ENCODE peak calls at places on chromosomes 6 and 20, in nine cellular contexts. One of them, this sample, is unnamed.
A peak's percentile ranks its signal among the peaks of the same experiment; 100 is the strongest.

GRCh38 chr6:91713911-91714310 is 1127.0 kb upstream of the MAP3K7 start:
- DNase-seq in endothelial cell: no peak
- DNase-seq in body of pancreas: no peak
- DNase-seq in lung microvascular endothelial cell: no peak
- DNase-seq in activated T-cell treated with anti-CD3 and anti-CD28 coated beads, Interleukin-2, amount 50 U/mL, for 4 hours: no peak
- DNase-seq in NCI-H460: no peak
- DNase-seq in NCI-H1417: no peak
- DNase-seq in hypothalamus: no peak
- DNase-seq in cardiac fibroblast: no peak
- DNase-seq in this sample: no peak

GRCh38 chr6:140590641-140591040 is 1216.2 kb upstream of the CITED2 start:
- DNase-seq in endothelial cell: no peak
- DNase-seq in body of pancreas: no peak
- DNase-seq in lung microvascular endothelial cell: no peak
- DNase-seq in activated T-cell treated with anti-CD3 and anti-CD28 coated beads, Interleukin-2, amount 50 U/mL, for 4 hours: no peak
- DNase-seq in NCI-H460: no peak
- DNase-seq in NCI-H1417: no peak
- DNase-seq in hypothalamus: no peak
- DNase-seq in cardiac fibroblast: no peak
- DNase-seq in this sample: no peak

GRCh38 chr20:22623211-22623610 is 38.8 kb upstream of the FOXA2 start:
- DNase-seq in endothelial cell: no peak
- DNase-seq in body of pancreas: peak; percentile 23
- DNase-seq in lung microvascular endothelial cell: no peak
- DNase-seq in activated T-cell treated with anti-CD3 and anti-CD28 coated beads, Interleukin-2, amount 50 U/mL, for 4 hours: no peak
- DNase-seq in NCI-H460: no peak
- DNase-seq in NCI-H1417: no peak
- DNase-seq in hypothalamus: no peak
- DNase-seq in cardiac fibroblast: no peak
- DNase-seq in this sample: peak; percentile 20

GRCh38 chr6:111618407-111618806 is 12.7 kb upstream of the TRAF3IP2 start:
- DNase-seq in endothelial cell: no peak
- DNase-seq in body of pancreas: no peak
- DNase-seq in lung microvascular endothelial cell: no peak
- DNase-seq in activated T-cell treated with anti-CD3 and anti-CD28 coated beads, Interleukin-2, amount 50 U/mL, for 4 hours: no peak
- DNase-seq in NCI-H460: no peak
- DNase-seq in NCI-H1417: no peak
- DNase-seq in hypothalamus: no peak
- DNase-seq in cardiac fibroblast: no peak
- DNase-seq in this sample: no peak

GRCh38 chr6:149335924-149336323 is 18.4 kb downstream of the TAB2 start:
- DNase-seq in endothelial cell: no peak
- DNase-seq in body of pancreas: no peak
- DNase-seq in lung microvascular endothelial cell: peak; percentile 76
- DNase-seq in activated T-cell treated with anti-CD3 and anti-CD28 coated beads, Interleukin-2, amount 50 U/mL, for 4 hours: peak; percentile 27
- DNase-seq in NCI-H460: no peak
- DNase-seq in NCI-H1417: no peak
- DNase-seq in hypothalamus: no peak
- DNase-seq in cardiac fibroblast: peak; percentile 50
- DNase-seq in this sample: no peak

GRCh38 chr20:25299801-25300200 is 51.9 kb downstream of the PYGB start:
- DNase-seq in endothelial cell: no peak
- DNase-seq in body of pancreas: no peak
- DNase-seq in lung microvascular endothelial cell: no peak
- DNase-seq in activated T-cell treated with anti-CD3 and anti-CD28 coated beads, Interleukin-2, amount 50 U/mL, for 4 hours: no peak
- DNase-seq in NCI-H460: no peak
- DNase-seq in NCI-H1417: no peak
- DNase-seq in hypothalamus: no peak
- DNase-seq in cardiac fibroblast: no peak
- DNase-seq in this sample: no peak

GRCh38 chr6:84422380-84422968 is 195.0 kb upstream of the CEP162 start:
- DNase-seq in endothelial cell: peak; percentile 91
- DNase-seq in body of pancreas: peak; percentile 14
- DNase-seq in lung microvascular endothelial cell: peak; percentile 71
- DNase-seq in activated T-cell treated with anti-CD3 and anti-CD28 coated beads, Interleukin-2, amount 50 U/mL, for 4 hours: no peak
- DNase-seq in NCI-H460: peak; percentile 26
- DNase-seq in NCI-H1417: no peak
- DNase-seq in hypothalamus: no peak
- DNase-seq in cardiac fibroblast: peak; percentile 85
- DNase-seq in this sample: peak; percentile 45

GRCh38 chr6:113901482-113901881 is 44.3 kb downstream of the MARCKS start:
- DNase-seq in endothelial cell: no peak
- DNase-seq in body of pancreas: no peak
- DNase-seq in lung microvascular endothelial cell: peak; percentile 20
- DNase-seq in activated T-cell treated with anti-CD3 and anti-CD28 coated beads, Interleukin-2, amount 50 U/mL, for 4 hours: no peak
- DNase-seq in NCI-H460: no peak
- DNase-seq in NCI-H1417: no peak
- DNase-seq in hypothalamus: no peak
- DNase-seq in cardiac fibroblast: peak; percentile 32
- DNase-seq in this sample: no peak

GRCh38 chr6:160043784-160044183 is 74.9 kb downstream of the IGF2R start:
- DNase-seq in endothelial cell: no peak
- DNase-seq in body of pancreas: no peak
- DNase-seq in lung microvascular endothelial cell: no peak
- DNase-seq in activated T-cell treated with anti-CD3 and anti-CD28 coated beads, Interleukin-2, amount 50 U/mL, for 4 hours: no peak
- DNase-seq in NCI-H460: no peak
- DNase-seq in NCI-H1417: no peak
- DNase-seq in hypothalamus: no peak
- DNase-seq in cardiac fibroblast: no peak
- DNase-seq in this sample: no peak

GRCh38 chr20:18537651-18538050 is 29.6 kb upstream of the SMIM26 start:
- DNase-seq in endothelial cell: no peak
- DNase-seq in body of pancreas: no peak
- DNase-seq in lung microvascular endothelial cell: no peak
- DNase-seq in activated T-cell treated with anti-CD3 and anti-CD28 coated beads, Interleukin-2, amount 50 U/mL, for 4 hours: no peak
- DNase-seq in NCI-H460: no peak
- DNase-seq in NCI-H1417: no peak
- DNase-seq in hypothalamus: no peak
- DNase-seq in cardiac fibroblast: no peak
- DNase-seq in this sample: no peak

GRCh38 chr6:16659471-16660156 is 101.6 kb downstream of the ATXN1 start:
- DNase-seq in endothelial cell: no peak
- DNase-seq in body of pancreas: no peak
- DNase-seq in lung microvascular endothelial cell: peak; percentile 43
- DNase-seq in activated T-cell treated with anti-CD3 and anti-CD28 coated beads, Interleukin-2, amount 50 U/mL, for 4 hours: no peak
- DNase-seq in NCI-H460: no peak
- DNase-seq in NCI-H1417: no peak
- DNase-seq in hypothalamus: no peak
- DNase-seq in cardiac fibroblast: no peak
- DNase-seq in this sample: no peak

GRCh38 chr6:144321839-144322591 is 36.9 kb downstream of the UTRN start:
- DNase-seq in endothelial cell: no peak
- DNase-seq in body of pancreas: no peak
- DNase-seq in lung microvascular endothelial cell: no peak
- DNase-seq in activated T-cell treated with anti-CD3 and anti-CD28 coated beads, Interleukin-2, amount 50 U/mL, for 4 hours: no peak
- DNase-seq in NCI-H460: no peak
- DNase-seq in NCI-H1417: no peak
- DNase-seq in hypothalamus: no peak
- DNase-seq in cardiac fibroblast: no peak
- DNase-seq in this sample: no peak

GRCh38 chr6:47288245-47289090 is 21.2 kb downstream of the TNFRSF21 start:
- DNase-seq in endothelial cell: no peak
- DNase-seq in body of pancreas: no peak
- DNase-seq in lung microvascular endothelial cell: no peak
- DNase-seq in activated T-cell treated with anti-CD3 and anti-CD28 coated beads, Interleukin-2, amount 50 U/mL, for 4 hours: no peak
- DNase-seq in NCI-H460: no peak
- DNase-seq in NCI-H1417: peak; percentile 27
- DNase-seq in hypothalamus: no peak
- DNase-seq in cardiac fibroblast: no peak
- DNase-seq in this sample: no peak

GRCh38 chr20:58659841-58660240 is 8.8 kb downstream of the STX16 start:
- DNase-seq in endothelial cell: no peak
- DNase-seq in body of pancreas: no peak
- DNase-seq in lung microvascular endothelial cell: peak; percentile 24
- DNase-seq in activated T-cell treated with anti-CD3 and anti-CD28 coated beads, Interleukin-2, amount 50 U/mL, for 4 hours: no peak
- DNase-seq in NCI-H460: no peak
- DNase-seq in NCI-H1417: peak; percentile 28
- DNase-seq in hypothalamus: no peak
- DNase-seq in cardiac fibroblast: no peak
- DNase-seq in this sample: no peak

GRCh38 chr20:37539956-37540455 is 12.3 kb upstream of the BLCAP start:
- DNase-seq in endothelial cell: no peak
- DNase-seq in body of pancreas: no peak
- DNase-seq in lung microvascular endothelial cell: no peak
- DNase-seq in activated T-cell treated with anti-CD3 and anti-CD28 coated beads, Interleukin-2, amount 50 U/mL, for 4 hours: no peak
- DNase-seq in NCI-H460: no peak
- DNase-seq in NCI-H1417: no peak
- DNase-seq in hypothalamus: no peak
- DNase-seq in cardiac fibroblast: no peak
- DNase-seq in this sample: no peak

GRCh38 chr6:135851442-135852271 is at the start of gene PDE7B:
- DNase-seq in endothelial cell: peak; percentile 58
- DNase-seq in body of pancreas: peak; percentile 74
- DNase-seq in lung microvascular endothelial cell: peak; percentile 89
- DNase-seq in activated T-cell treated with anti-CD3 and anti-CD28 coated beads, Interleukin-2, amount 50 U/mL, for 4 hours: peak; percentile 7
- DNase-seq in NCI-H460: peak; percentile 92
- DNase-seq in NCI-H1417: no peak
- DNase-seq in hypothalamus: peak; percentile 50
- DNase-seq in cardiac fibroblast: peak; percentile 99
- DNase-seq in this sample: peak; percentile 19

GRCh38 chr20:25867776-25868649 is 171.4 kb upstream of the ZNF337 start:
- DNase-seq in endothelial cell: peak; percentile 79
- DNase-seq in body of pancreas: peak; percentile 83
- DNase-seq in lung microvascular endothelial cell: peak; percentile 60
- DNase-seq in activated T-cell treated with anti-CD3 and anti-CD28 coated beads, Interleukin-2, amount 50 U/mL, for 4 hours: peak; percentile 50
- DNase-seq in NCI-H460: peak; percentile 37
- DNase-seq in NCI-H1417: peak; percentile 59
- DNase-seq in hypothalamus: peak; percentile 79
- DNase-seq in cardiac fibroblast: peak; percentile 85
- DNase-seq in this sample: peak; percentile 50

GRCh38 chr20:33166533-33167113 is 1.3 kb upstream of the BPIFA2 start:
- DNase-seq in endothelial cell: no peak
- DNase-seq in body of pancreas: no peak
- DNase-seq in lung microvascular endothelial cell: no peak
- DNase-seq in activated T-cell treated with anti-CD3 and anti-CD28 coated beads, Interleukin-2, amount 50 U/mL, for 4 hours: no peak
- DNase-seq in NCI-H460: no peak
- DNase-seq in NCI-H1417: no peak
- DNase-seq in hypothalamus: no peak
- DNase-seq in cardiac fibroblast: no peak
- DNase-seq in this sample: no peak

GRCh38 chr6:11432713-11433450 is 104.7 kb upstream of the TMEM170B start:
- DNase-seq in endothelial cell: no peak
- DNase-seq in body of pancreas: no peak
- DNase-seq in lung microvascular endothelial cell: peak; percentile 80
- DNase-seq in activated T-cell treated with anti-CD3 and anti-CD28 coated beads, Interleukin-2, amount 50 U/mL, for 4 hours: no peak
- DNase-seq in NCI-H460: no peak
- DNase-seq in NCI-H1417: no peak
- DNase-seq in hypothalamus: no peak
- DNase-seq in cardiac fibroblast: no peak
- DNase-seq in this sample: no peak

GRCh38 chr6:142696689-142697088 is 248.3 kb downstream of the HIVEP2 start:
- DNase-seq in endothelial cell: no peak
- DNase-seq in body of pancreas: peak; percentile 91
- DNase-seq in lung microvascular endothelial cell: peak; percentile 29
- DNase-seq in activated T-cell treated with anti-CD3 and anti-CD28 coated beads, Interleukin-2, amount 50 U/mL, for 4 hours: no peak
- DNase-seq in NCI-H460: no peak
- DNase-seq in NCI-H1417: no peak
- DNase-seq in hypothalamus: no peak
- DNase-seq in cardiac fibroblast: no peak
- DNase-seq in this sample: no peak

GRCh38 chr6:145091102-145091826 is 644.1 kb downstream of the EPM2A start:
- DNase-seq in endothelial cell: no peak
- DNase-seq in body of pancreas: no peak
- DNase-seq in lung microvascular endothelial cell: no peak
- DNase-seq in activated T-cell treated with anti-CD3 and anti-CD28 coated beads, Interleukin-2, amount 50 U/mL, for 4 hours: no peak
- DNase-seq in NCI-H460: no peak
- DNase-seq in NCI-H1417: no peak
- DNase-seq in hypothalamus: no peak
- DNase-seq in cardiac fibroblast: no peak
- DNase-seq in this sample: peak; percentile 65

GRCh38 chr6:161354956-161355355 is 81.1 kb upstream of the AGPAT4 start:
- DNase-seq in endothelial cell: no peak
- DNase-seq in body of pancreas: no peak
- DNase-seq in lung microvascular endothelial cell: no peak
- DNase-seq in activated T-cell treated with anti-CD3 and anti-CD28 coated beads, Interleukin-2, amount 50 U/mL, for 4 hours: no peak
- DNase-seq in NCI-H460: no peak
- DNase-seq in NCI-H1417: no peak
- DNase-seq in hypothalamus: no peak
- DNase-seq in cardiac fibroblast: no peak
- DNase-seq in this sample: no peak

GRCh38 chr6:6008648-6009421 is 2.1 kb upstream of the NRN1 start:
- DNase-seq in endothelial cell: peak; percentile 93
- DNase-seq in body of pancreas: peak; percentile 60
- DNase-seq in lung microvascular endothelial cell: peak; percentile 79
- DNase-seq in activated T-cell treated with anti-CD3 and anti-CD28 coated beads, Interleukin-2, amount 50 U/mL, for 4 hours: peak; percentile 19
- DNase-seq in NCI-H460: peak; percentile 58
- DNase-seq in NCI-H1417: peak; percentile 91
- DNase-seq in hypothalamus: no peak
- DNase-seq in cardiac fibroblast: peak; percentile 34
- DNase-seq in this sample: peak; percentile 78

This sample was measured in HuH-7.